ENCODE peak calls at places on chromosomes 6 and 20, in four cellular contexts. B is fibroblast of gingiva, H is skeletal muscle cell, J is neural progenitor cell. C is an unnamed sample.

GRCh38 chr20:57470666-57471495 is 54.1 kb downstream of the CTCFL start:
- DNase-seq in B (no peak), H (no peak), J (peak; percentile 30), C (no peak)

GRCh38 chr20:52494244-52494643 is 302.7 kb upstream of the ZFP64 start:
- DNase-seq in H (peak; percentile 89), J (no peak), B (no peak), C (peak; percentile 94)

GRCh38 chr20:53712212-53712977 is 118.8 kb upstream of the ZNF217 start:
- DNase-seq in J (peak; percentile 30), B (no peak), H (no peak), C (no peak)

GRCh38 chr6:108589244-108589730 is 28.6 kb downstream of the FOXO3 start:
- DNase-seq in B (peak; percentile 86), J (peak; percentile 86), H (peak; percentile 65), C (peak; percentile 90)

GRCh38 chr20:2217857-2218529 is 77.8 kb upstream of the TGM3 start:
- DNase-seq in H (no peak), J (no peak), B (no peak), C (peak; percentile 57)

GRCh38 chr6:52511572-52512151 is 65.2 kb downstream of the TRAM2 start:
- DNase-seq in H (no peak), B (no peak), J (no peak), C (peak; percentile 53)

GRCh38 chr6:11810039-11810541 is 31.5 kb upstream of the ADTRP start:
- DNase-seq in J (no peak), H (peak; percentile 83), B (peak; percentile 87), C (peak; percentile 39)

GRCh38 chr6:6701864-6702263 is 113.3 kb downstream of the LY86 start:
- DNase-seq in H (no peak), B (no peak), J (no peak), C (no peak)

GRCh38 chr6:83430606-83431544 is at the start of gene ME1:
- DNase-seq in J (peak; percentile 86), H (peak; percentile 60), B (peak; percentile 91), C (peak; percentile 84)

GRCh38 chr20:24158271-24158670 is 169.7 kb upstream of the GGTLC1 start:
- DNase-seq in B (no peak), J (no peak), H (no peak), C (no peak)

GRCh38 chr20:35171753-35172433 is at the start of gene PROCR:
- DNase-seq in J (peak; percentile 60), B (peak; percentile 78), H (peak; percentile 72), C (peak; percentile 89)

GRCh38 chr6:15498640-15499039 is 164.2 kb downstream of the DTNBP1 start:
- DNase-seq in H (no peak), J (no peak), B (no peak), C (peak; percentile 32)

GRCh38 chr6:104541411-104541810 is 318.3 kb downstream of the HACE1 start:
- DNase-seq in J (no peak), B (no peak), H (no peak), C (no peak)

GRCh38 chr6:42101186-42101657 is 41.2 kb downstream of the C6orf132 start:
- DNase-seq in J (no peak), H (no peak), B (no peak), C (no peak)

GRCh38 chr6:170211404-170212025 is 79.4 kb downstream of the DLL1 start:
- DNase-seq in J (no peak), H (no peak), B (no peak), C (no peak)

GRCh38 chr6:10406556-10406955 is 8.3 kb downstream of the TFAP2A start:
- DNase-seq in H (no peak), J (no peak), B (peak; percentile 23), C (no peak)

GRCh38 chr20:24695529-24696225 is 226.2 kb downstream of the SYNDIG1 start:
- DNase-seq in H (no peak), J (no peak), B (no peak), C (no peak)

GRCh38 chr6:130239755-130240154 is 17.0 kb upstream of the SAMD3 start:
- DNase-seq in H (no peak), J (no peak), B (no peak), C (no peak)

GRCh38 chr6:140445474-140446004 is 1071.1 kb upstream of the CITED2 start:
- DNase-seq in H (no peak), B (peak; percentile 70), J (no peak), C (peak; percentile 55)

GRCh38 chr6:125220712-125221111 is 67.1 kb downstream of the TPD52L1 start:
- DNase-seq in B (peak; percentile 27), J (no peak), H (no peak), C (no peak)

GRCh38 chr6:167047554-167047953 is 48.4 kb downstream of the CEP43 start:
- DNase-seq in B (no peak), J (no peak), H (no peak), C (no peak)

GRCh38 chr6:136532030-136532429 is 18.2 kb downstream of the MAP7 start:
- DNase-seq in J (no peak), H (no peak), B (no peak), C (no peak)

GRCh38 chr6:117205876-117206275 is 59.5 kb upstream of the VGLL2 start:
- DNase-seq in B (no peak), H (no peak), J (no peak), C (no peak)

GRCh38 chr20:56941101-56941686 is 312.1 kb downstream of the TFAP2C start:
- DNase-seq in B (no peak), J (no peak), H (no peak), C (no peak)

GRCh38 chr20:17326096-17326495 is 99.3 kb downstream of the PCSK2 start:
- DNase-seq in B (no peak), H (no peak), J (no peak), C (no peak)

GRCh38 chr6:4577406-4577805 is 198.8 kb upstream of the CDYL start:
- DNase-seq in J (no peak), B (peak; percentile 97), H (peak; percentile 97), C (peak; percentile 69)

GRCh38 chr6:22766979-22767378 is 197.6 kb downstream of the HDGFL1 start:
- DNase-seq in J (no peak), B (no peak), H (no peak), C (no peak)

GRCh38 chr20:20297752-20298151 is 70.2 kb upstream of the INSM1 start:
- DNase-seq in H (no peak), J (no peak), B (no peak), C (no peak)

GRCh38 chr6:116084284-116084683 is 16.4 kb upstream of the NT5DC1 start:
- DNase-seq in H (no peak), J (no peak), B (no peak), C (no peak)

GRCh38 chr6:98335594-98335993 is 498.8 kb upstream of the POU3F2 start:
- DNase-seq in J (peak; percentile 33), H (no peak), B (no peak), C (no peak)

GRCh38 chr6:161272600-161273355 is 1.1 kb downstream of the AGPAT4 start:
- DNase-seq in H (no peak), B (peak; percentile 51), J (peak; percentile 80), C (peak; percentile 46)

GRCh38 chr6:4658486-4658885 is 117.7 kb upstream of the CDYL start:
- DNase-seq in H (no peak), J (no peak), B (no peak), C (no peak)

GRCh38 chr6:76742919-76743318 is 670.5 kb upstream of the IMPG1 start:
- DNase-seq in H (no peak), J (no peak), B (no peak), C (no peak)

GRCh38 chr6:63844287-63844686 is 208.7 kb downstream of the PHF3 start:
- DNase-seq in H (peak; percentile 23), B (peak; percentile 87), J (no peak), C (no peak)

GRCh38 chr20:63164681-63165537 is 51.0 kb downstream of the YTHDF1 start:
- DNase-seq in B (no peak), J (no peak), H (no peak), C (no peak)